ENCODE peak calls at places on chromosomes 1 and 21, in six cellular contexts. One of them, this sample, is unnamed.

GRCh38 chr1:99566290-99567021 is 79.5 kb upstream of the PALMD start:
- DNase-seq in fibroblast of the aortic adventitia: peak; percentile 26
- DNase-seq in pancreas: no peak
- DNase-seq in bronchial epithelial cell: no peak
- DNase-seq in astrocyte: no peak
- DNase-seq in heart right ventricle: no peak
- DNase-seq in this sample: no peak

GRCh38 chr1:2334883-2335534 is 56.3 kb downstream of the MORN1 start:
- DNase-seq in astrocyte: no peak
- DNase-seq in bronchial epithelial cell: peak; percentile 81
- DNase-seq in fibroblast of the aortic adventitia: no peak
- DNase-seq in pancreas: no peak
- DNase-seq in heart right ventricle: no peak
- DNase-seq in this sample: no peak

GRCh38 chr1:154565876-154566275 is 1.7 kb upstream of the CHRNB2 start:
- DNase-seq in astrocyte: no peak
- DNase-seq in heart right ventricle: no peak
- DNase-seq in bronchial epithelial cell: no peak
- DNase-seq in pancreas: no peak
- DNase-seq in fibroblast of the aortic adventitia: no peak
- DNase-seq in this sample: no peak

GRCh38 chr1:115301438-115302020 is 36.5 kb downstream of the NGF start:
- DNase-seq in pancreas: no peak
- DNase-seq in heart right ventricle: no peak
- DNase-seq in bronchial epithelial cell: no peak
- DNase-seq in fibroblast of the aortic adventitia: peak; percentile 53
- DNase-seq in astrocyte: no peak
- DNase-seq in this sample: peak; percentile 37

GRCh38 chr1:36675106-36675505 is 192.4 kb upstream of the CSF3R start:
- DNase-seq in heart right ventricle: no peak
- DNase-seq in bronchial epithelial cell: no peak
- DNase-seq in pancreas: no peak
- DNase-seq in astrocyte: no peak
- DNase-seq in fibroblast of the aortic adventitia: no peak
- DNase-seq in this sample: no peak

GRCh38 chr1:226871047-226871365 is 590 bp downstream of the PSEN2 start:
- DNase-seq in heart right ventricle: no peak
- DNase-seq in astrocyte: no peak
- DNase-seq in fibroblast of the aortic adventitia: no peak
- DNase-seq in pancreas: no peak
- DNase-seq in bronchial epithelial cell: no peak
- DNase-seq in this sample: peak; percentile 32

GRCh38 chr1:54804471-54805132 is 3.5 kb upstream of the TTC22 start:
- DNase-seq in bronchial epithelial cell: peak; percentile 33
- DNase-seq in heart right ventricle: no peak
- DNase-seq in fibroblast of the aortic adventitia: peak; percentile 25
- DNase-seq in pancreas: no peak
- DNase-seq in astrocyte: no peak
- DNase-seq in this sample: no peak

GRCh38 chr1:223870617-223871574 is 25.1 kb upstream of the TP53BP2 start:
- DNase-seq in fibroblast of the aortic adventitia: no peak
- DNase-seq in heart right ventricle: no peak
- DNase-seq in pancreas: no peak
- DNase-seq in astrocyte: no peak
- DNase-seq in bronchial epithelial cell: no peak
- DNase-seq in this sample: no peak

GRCh38 chr21:45506836-45507522 is 35.3 kb downstream of the SLC19A1 start:
- DNase-seq in pancreas: no peak
- DNase-seq in astrocyte: no peak
- DNase-seq in bronchial epithelial cell: no peak
- DNase-seq in fibroblast of the aortic adventitia: no peak
- DNase-seq in heart right ventricle: no peak
- DNase-seq in this sample: no peak

GRCh38 chr21:35927262-35927661 is 133.1 kb downstream of the SETD4 start:
- DNase-seq in bronchial epithelial cell: no peak
- DNase-seq in astrocyte: no peak
- DNase-seq in heart right ventricle: no peak
- DNase-seq in fibroblast of the aortic adventitia: no peak
- DNase-seq in pancreas: no peak
- DNase-seq in this sample: no peak

GRCh38 chr1:94931254-94931841 is 4.4 kb upstream of the CNN3 start:
- DNase-seq in fibroblast of the aortic adventitia: no peak
- DNase-seq in bronchial epithelial cell: no peak
- DNase-seq in heart right ventricle: no peak
- DNase-seq in astrocyte: no peak
- DNase-seq in pancreas: no peak
- DNase-seq in this sample: no peak

GRCh38 chr1:63780541-63780940 is 6.7 kb downstream of the ROR1 start:
- DNase-seq in pancreas: no peak
- DNase-seq in heart right ventricle: no peak
- DNase-seq in bronchial epithelial cell: no peak
- DNase-seq in astrocyte: no peak
- DNase-seq in fibroblast of the aortic adventitia: no peak
- DNase-seq in this sample: no peak

GRCh38 chr21:46151261-46151988 is 4.0 kb downstream of the FTCD start:
- DNase-seq in heart right ventricle: no peak
- DNase-seq in pancreas: peak; percentile 2
- DNase-seq in bronchial epithelial cell: no peak
- DNase-seq in fibroblast of the aortic adventitia: no peak
- DNase-seq in astrocyte: no peak
- DNase-seq in this sample: no peak

GRCh38 chr1:217585577-217585976 is 45.3 kb downstream of the GPATCH2 start:
- DNase-seq in astrocyte: no peak
- DNase-seq in bronchial epithelial cell: no peak
- DNase-seq in pancreas: no peak
- DNase-seq in heart right ventricle: no peak
- DNase-seq in fibroblast of the aortic adventitia: no peak
- DNase-seq in this sample: no peak

GRCh38 chr1:64038119-64038518 is 165.3 kb upstream of the UBE2U start:
- DNase-seq in bronchial epithelial cell: no peak
- DNase-seq in pancreas: no peak
- DNase-seq in heart right ventricle: no peak
- DNase-seq in astrocyte: peak; percentile 41
- DNase-seq in fibroblast of the aortic adventitia: peak; percentile 67
- DNase-seq in this sample: no peak

GRCh38 chr1:153977250-153978240 is at the start of gene JTB:
- DNase-seq in bronchial epithelial cell: peak; percentile 70
- DNase-seq in astrocyte: peak; percentile 62
- DNase-seq in fibroblast of the aortic adventitia: peak; percentile 78
- DNase-seq in pancreas: peak; percentile 82
- DNase-seq in heart right ventricle: peak; percentile 91
- DNase-seq in this sample: peak; percentile 86

GRCh38 chr1:184518958-184519357 is 132.1 kb downstream of the C1orf21 start:
- DNase-seq in heart right ventricle: no peak
- DNase-seq in bronchial epithelial cell: no peak
- DNase-seq in pancreas: no peak
- DNase-seq in fibroblast of the aortic adventitia: no peak
- DNase-seq in astrocyte: no peak
- DNase-seq in this sample: no peak

GRCh38 chr1:33439662-33440061 is 8.8 kb upstream of the PHC2 start:
- DNase-seq in heart right ventricle: no peak
- DNase-seq in bronchial epithelial cell: no peak
- DNase-seq in pancreas: no peak
- DNase-seq in fibroblast of the aortic adventitia: no peak
- DNase-seq in astrocyte: no peak
- DNase-seq in this sample: no peak

GRCh38 chr1:66525086-66525485 is 8.9 kb upstream of the SGIP1 start:
- DNase-seq in heart right ventricle: no peak
- DNase-seq in bronchial epithelial cell: no peak
- DNase-seq in fibroblast of the aortic adventitia: no peak
- DNase-seq in astrocyte: no peak
- DNase-seq in pancreas: no peak
- DNase-seq in this sample: no peak

GRCh38 chr1:109807822-109808680 is 44.3 kb upstream of the EPS8L3 start:
- DNase-seq in bronchial epithelial cell: peak; percentile 40
- DNase-seq in fibroblast of the aortic adventitia: peak; percentile 49
- DNase-seq in pancreas: no peak
- DNase-seq in astrocyte: peak; percentile 62
- DNase-seq in heart right ventricle: no peak
- DNase-seq in this sample: peak; percentile 8

GRCh38 chr1:1080122-1080753 is 6.1 kb upstream of the RNF223 start:
- DNase-seq in bronchial epithelial cell: peak; percentile 20
- DNase-seq in pancreas: peak; percentile 57
- DNase-seq in fibroblast of the aortic adventitia: peak; percentile 24
- DNase-seq in astrocyte: no peak
- DNase-seq in heart right ventricle: peak; percentile 50
- DNase-seq in this sample: peak; percentile 49